ENCODE peak calls at places on chromosome 9, in six cellular contexts. B, J, H, U, P and K are unnamed samples.

GRCh38 chr9:115106001-115106400 is 12.0 kb downstream of the TNC start:
- DNase-seq in B (no peak), J (peak; percentile 20), H (peak; percentile 12), U (no peak), P (no peak), K (no peak)

GRCh38 chr9:78314953-78315870 is 18.3 kb downstream of the PSAT1 start:
- DNase-seq in B (no peak), J (no peak), H (no peak), U (no peak), P (no peak), K (no peak)

GRCh38 chr9:128160603-128160987 is 530 bp downstream of the BBLN start:
- DNase-seq in B (peak; percentile 18), J (peak; percentile 57), H (no peak), U (no peak), P (peak; percentile 79), K (no peak)

GRCh38 chr9:109799792-109800191 is 19.8 kb downstream of the PALM2AKAP2 start:
- DNase-seq in B (no peak), J (no peak), H (no peak), U (no peak), P (no peak), K (no peak)

GRCh38 chr9:120109242-120109641 is 470.7 kb downstream of the CDK5RAP2 start:
- DNase-seq in B (peak; percentile 30), J (peak; percentile 51), H (peak; percentile 18), U (no peak), P (peak; percentile 81), K (no peak)

GRCh38 chr9:128276574-128277270 is 646 bp downstream of the SWI5 start:
- DNase-seq in B (peak; percentile 8), J (peak; percentile 50), H (no peak), U (no peak), P (peak; percentile 78), K (peak; percentile 1)

GRCh38 chr9:426976-427375 is 212.3 kb downstream of the DOCK8 start:
- DNase-seq in B (no peak), J (no peak), H (no peak), U (no peak), P (no peak), K (no peak)

GRCh38 chr9:2637390-2637789 is 15.8 kb downstream of the VLDLR start:
- DNase-seq in B (no peak), J (no peak), H (no peak), U (no peak), P (no peak), K (no peak)

GRCh38 chr9:29322240-29322639 is 1749.0 kb upstream of the C9orf72 start:
- DNase-seq in B (no peak), J (no peak), H (no peak), U (no peak), P (no peak), K (no peak)

GRCh38 chr9:77616191-77616590 is 31.9 kb downstream of the GNA14 start:
- DNase-seq in B (peak; percentile 46), J (no peak), H (no peak), U (no peak), P (no peak), K (no peak)

GRCh38 chr9:19410594-19410993 is 1.8 kb downstream of the ACER2 start:
- DNase-seq in B (no peak), J (no peak), H (no peak), U (no peak), P (no peak), K (no peak)

GRCh38 chr9:96014078-96014477 is 138.6 kb downstream of the ERCC6L2 start:
- DNase-seq in B (no peak), J (no peak), H (no peak), U (no peak), P (no peak), K (no peak)

GRCh38 chr9:133707761-133708122 is 30.4 kb downstream of the SARDH start:
- DNase-seq in B (no peak), J (no peak), H (no peak), U (peak; percentile 53), P (peak; percentile 48), K (no peak)

GRCh38 chr9:129278391-129279237 is 100.6 kb upstream of the IER5L start:
- DNase-seq in B (peak; percentile 75), J (no peak), H (no peak), U (peak; percentile 63), P (peak; percentile 88), K (peak; percentile 81)

GRCh38 chr9:71812385-71812784 is 44.1 kb upstream of the CEMIP2 start:
- DNase-seq in B (no peak), J (no peak), H (no peak), U (no peak), P (no peak), K (no peak)

GRCh38 chr9:136806067-136806466 is 1.7 kb upstream of the RABL6 start:
- DNase-seq in B (no peak), J (no peak), H (no peak), U (peak; percentile 59), P (peak; percentile 36), K (no peak)

GRCh38 chr9:81562221-81563019 is 126.9 kb downstream of the TLE1 start:
- DNase-seq in B (no peak), J (no peak), H (peak; percentile 73), U (no peak), P (no peak), K (peak; percentile 92)